ENCODE peak calls at places on chromosome 11, in five cellular contexts. C is hepatocyte, V is osteocyte, K is GM12865, L is upper lobe of right lung. N is an unnamed sample.

GRCh38 chr11:103633819-103634590 is 402.4 kb upstream of the DDI1 start:
- DNase-seq in C (no peak), L (no peak), V (no peak), K (no peak), N (no peak)

GRCh38 chr11:126599498-126599897 is 244.0 kb downstream of the ST3GAL4 start:
- DNase-seq in L (no peak), V (no peak), K (no peak), C (no peak), N (no peak)

GRCh38 chr11:61949169-61950034 is 749 bp upstream of the BEST1 start:
- DNase-seq in L (peak; percentile 81), C (peak; percentile 87), V (peak; percentile 89), K (peak; percentile 51), N (no peak)

GRCh38 chr11:72308226-72309073 is 64.5 kb upstream of the PHOX2A start:
- DNase-seq in V (no peak), L (no peak), C (peak; percentile 80), K (peak; percentile 9), N (no peak)

GRCh38 chr11:129652828-129653227 is 162.8 kb upstream of the TMEM45B start:
- DNase-seq in C (no peak), V (no peak), K (no peak), L (no peak), N (no peak)

GRCh38 chr11:27204527-27204926 is 158.5 kb downstream of the CCDC34 start:
- DNase-seq in C (no peak), K (peak; percentile 25), V (no peak), L (no peak), N (peak; percentile 40)

GRCh38 chr11:115548878-115549528 is 44.8 kb upstream of the CADM1 start:
- DNase-seq in L (no peak), V (no peak), K (no peak), C (peak; percentile 86), N (no peak)

GRCh38 chr11:2774173-2775082 is 74.6 kb upstream of the KCNQ1OT1 start:
- DNase-seq in V (peak; percentile 65), L (peak; percentile 51), K (no peak), C (no peak), N (peak; percentile 2)

GRCh38 chr11:33742249-33742851 is 6.1 kb upstream of the CD59 start:
- DNase-seq in V (no peak), K (peak; percentile 42), C (no peak), L (no peak), N (no peak)

GRCh38 chr11:33262016-33262638 is 4.9 kb downstream of the HIPK3 start:
- DNase-seq in L (no peak), C (no peak), K (peak; percentile 12), V (no peak), N (no peak)

GRCh38 chr11:29449280-29450074 is 567.4 kb downstream of the KCNA4 start:
- DNase-seq in L (no peak), C (no peak), V (no peak), K (no peak), N (no peak)

GRCh38 chr11:16211407-16211806 is 144.9 kb downstream of the SOX6 start:
- DNase-seq in C (no peak), V (no peak), L (no peak), K (no peak), N (no peak)

GRCh38 chr11:78138694-78139421 is 568 bp downstream of the ALG8 start:
- DNase-seq in C (peak; percentile 34), K (peak; percentile 64), L (no peak), V (no peak), N (peak; percentile 7)

GRCh38 chr11:78432058-78432515 is 14.5 kb upstream of the GAB2 start:
- DNase-seq in K (no peak), V (no peak), L (no peak), C (no peak), N (peak; percentile 46)

GRCh38 chr11:64841592-64842365 is 2.7 kb downstream of the CDC42BPG start:
- DNase-seq in L (no peak), C (no peak), V (no peak), K (no peak), N (no peak)

GRCh38 chr11:61193596-61193995 is 9.7 kb upstream of the PGA3 start:
- DNase-seq in V (no peak), K (no peak), C (no peak), L (no peak), N (no peak)

GRCh38 chr11:105045897-105046296 is 762 bp upstream of the CARD16 start:
- DNase-seq in V (no peak), L (no peak), C (no peak), K (no peak), N (no peak)

GRCh38 chr11:41497974-41498373 is 38.5 kb upstream of the LRRC4C start:
- DNase-seq in L (no peak), K (no peak), V (no peak), C (no peak), N (peak; percentile 3)

GRCh38 chr11:110519816-110520215 is 90.1 kb downstream of the FDX1 start:
- DNase-seq in V (no peak), K (no peak), C (no peak), L (no peak), N (no peak)

GRCh38 chr11:93196816-93197382 is 892 bp downstream of the SLC36A4 start:
- DNase-seq in C (peak; percentile 13), K (peak; percentile 9), L (no peak), V (no peak), N (no peak)

GRCh38 chr11:77779935-77780334 is 40.6 kb downstream of the RSF1 start:
- DNase-seq in K (no peak), L (no peak), C (peak; percentile 16), V (no peak), N (no peak)

GRCh38 chr11:110470716-110471115 is 41.0 kb downstream of the FDX1 start:
- DNase-seq in L (no peak), K (no peak), C (no peak), V (no peak), N (no peak)

GRCh38 chr11:110463153-110463552 is 33.4 kb downstream of the FDX1 start:
- DNase-seq in C (peak; percentile 67), K (peak; percentile 30), L (peak; percentile 72), V (no peak), N (peak; percentile 64)

GRCh38 chr11:1728931-1729691 is 21.3 kb downstream of the IFITM10 start:
- DNase-seq in C (no peak), L (no peak), V (no peak), K (no peak), N (no peak)

GRCh38 chr11:2697871-2698270 is 1.9 kb downstream of the KCNQ1OT1 start:
- DNase-seq in C (no peak), V (no peak), L (no peak), K (no peak), N (no peak)

GRCh38 chr11:126433244-126433846 is 77.9 kb downstream of the ST3GAL4 start:
- DNase-seq in C (no peak), L (no peak), K (peak; percentile 44), V (no peak), N (no peak)

GRCh38 chr11:15761235-15761634 is 595.1 kb downstream of the SOX6 start:
- DNase-seq in C (no peak), L (no peak), K (no peak), V (no peak), N (no peak)

GRCh38 chr11:20238712-20239111 is 78.4 kb upstream of the DBX1 start:
- DNase-seq in C (peak; percentile 19), L (no peak), K (no peak), V (no peak), N (no peak)

GRCh38 chr11:15539645-15540044 is 424.9 kb downstream of the INSC start:
- DNase-seq in V (no peak), L (no peak), C (no peak), K (peak; percentile 6), N (no peak)

GRCh38 chr11:11279956-11280689 is 72.9 kb downstream of the CSNK2A3 start:
- DNase-seq in C (peak; percentile 23), L (no peak), K (peak; percentile 13), V (no peak), N (peak; percentile 67)

GRCh38 chr11:69923641-69924307 is 104.6 kb upstream of the FGF3 start:
- DNase-seq in C (no peak), K (no peak), V (no peak), L (peak; percentile 57), N (no peak)

GRCh38 chr11:86150826-86151187 is 81.9 kb upstream of the PICALM start:
- DNase-seq in L (no peak), V (no peak), K (no peak), C (peak; percentile 48), N (no peak)

GRCh38 chr11:65298655-65299179 is 15.9 kb upstream of the CDC42EP2 start:
- DNase-seq in K (no peak), L (no peak), V (no peak), C (peak; percentile 53), N (no peak)

GRCh38 chr11:65492387-65492636 is 6.5 kb upstream of the MALAT1 start:
- DNase-seq in L (no peak), V (no peak), C (no peak), K (no peak), N (no peak)

GRCh38 chr11:127844843-127845242 is 742.5 kb downstream of the ETS1 start:
- DNase-seq in L (no peak), K (no peak), V (no peak), C (no peak), N (no peak)

GRCh38 chr11:127843483-127844396 is 743.6 kb downstream of the ETS1 start:
- DNase-seq in C (peak; percentile 88), L (peak; percentile 76), V (peak; percentile 89), K (peak; percentile 72), N (peak; percentile 83)
- TF ChIP-seq CTCF in C (peak; percentile 75), L (peak; percentile 60), V (peak; percentile 75), K (peak; percentile 71), N (peak; percentile 79)

GRCh38 chr11:4181780-4182721 is 87.5 kb downstream of the RRM1 start:
- DNase-seq in V (no peak), K (peak; percentile 71), L (peak; percentile 77), C (peak; percentile 85), N (peak; percentile 73)
- TF ChIP-seq CTCF in V (peak; percentile 69), K (peak; percentile 78), L (peak; percentile 58), C (peak; percentile 59), N (peak; percentile 29)

GRCh38 chr11:119479685-119480275 is 56.8 kb upstream of the THY1 start:
- DNase-seq in L (no peak), V (peak; percentile 36), K (peak; percentile 35), C (no peak), N (peak; percentile 58)
- TF ChIP-seq CTCF in L (peak; percentile 20), V (peak; percentile 59), K (peak; percentile 64), C (peak; percentile 34), N (peak; percentile 78)

GRCh38 chr11:75537740-75538139 is 12.0 kb upstream of the GDPD5 start:
- DNase-seq in V (no peak), K (no peak), C (no peak), L (no peak), N (no peak)

GRCh38 chr11:75538150-75538942 is 12.6 kb upstream of the GDPD5 start:
- DNase-seq in K (no peak), C (no peak), V (no peak), L (no peak), N (no peak)

GRCh38 chr11:75535039-75535563 is 9.4 kb upstream of the GDPD5 start:
- DNase-seq in V (no peak), C (no peak), K (no peak), L (no peak), N (no peak)

GRCh38 chr11:75539459-75540022 is 13.8 kb upstream of the GDPD5 start:
- DNase-seq in L (no peak), K (no peak), V (no peak), C (no peak), N (no peak)

GRCh38 chr11:75536786-75537629 is 11.3 kb upstream of the GDPD5 start:
- DNase-seq in V (no peak), C (no peak), K (peak; percentile 90), L (no peak), N (no peak)
- TF ChIP-seq CTCF in V (no peak), C (no peak), K (peak; percentile 7), L (no peak), N (no peak)

N was measured in endothelial cell.